ENCODE peak calls at places on chromosome 5, in seven cellular contexts. One of them, this sample, is unnamed.

GRCh38 chr5:131382407-131383395 is 118.8 kb downstream of the CDC42SE2 start:
- DNase-seq in BJ: no peak
- DNase-seq in cardiac fibroblast: peak
- DNase-seq in fibroblast of pulmonary artery: peak
- DNase-seq in OCI-LY7: peak
- DNase-seq in HepG2: peak
- DNase-seq in kidney: no peak
- DNase-seq in this sample: peak

GRCh38 chr5:149285153-149285552 is 13.5 kb downstream of the AFAP1L1 start:
- DNase-seq in BJ: no peak
- DNase-seq in cardiac fibroblast: no peak
- DNase-seq in fibroblast of pulmonary artery: no peak
- DNase-seq in OCI-LY7: no peak
- DNase-seq in HepG2: no peak
- DNase-seq in kidney: no peak
- DNase-seq in this sample: no peak

GRCh38 chr5:83516361-83516760 is 44.8 kb downstream of the VCAN start:
- DNase-seq in BJ: no peak
- DNase-seq in cardiac fibroblast: no peak
- DNase-seq in fibroblast of pulmonary artery: peak
- DNase-seq in OCI-LY7: no peak
- DNase-seq in HepG2: no peak
- DNase-seq in kidney: no peak
- DNase-seq in this sample: no peak

GRCh38 chr5:131595088-131596033 is 39.7 kb downstream of the RAPGEF6 start:
- DNase-seq in BJ: no peak
- DNase-seq in cardiac fibroblast: no peak
- DNase-seq in fibroblast of pulmonary artery: no peak
- DNase-seq in OCI-LY7: no peak
- DNase-seq in HepG2: no peak
- DNase-seq in kidney: no peak
- DNase-seq in this sample: no peak

GRCh38 chr5:156237361-156237760 is 89.6 kb upstream of the SGCD start:
- DNase-seq in BJ: no peak
- DNase-seq in cardiac fibroblast: no peak
- DNase-seq in fibroblast of pulmonary artery: no peak
- DNase-seq in OCI-LY7: no peak
- DNase-seq in HepG2: no peak
- DNase-seq in kidney: no peak
- DNase-seq in this sample: no peak

GRCh38 chr5:445591-445990 is 2.6 kb downstream of the EXOC3 start:
- DNase-seq in BJ: no peak
- DNase-seq in cardiac fibroblast: no peak
- DNase-seq in fibroblast of pulmonary artery: no peak
- DNase-seq in OCI-LY7: no peak
- DNase-seq in HepG2: no peak
- DNase-seq in kidney: peak
- DNase-seq in this sample: no peak

GRCh38 chr5:119279093-119279492 is 76.7 kb upstream of the TNFAIP8 start:
- DNase-seq in BJ: no peak
- DNase-seq in cardiac fibroblast: no peak
- DNase-seq in fibroblast of pulmonary artery: no peak
- DNase-seq in OCI-LY7: no peak
- DNase-seq in HepG2: no peak
- DNase-seq in kidney: no peak
- DNase-seq in this sample: no peak

GRCh38 chr5:154179846-154180710 is 10.5 kb upstream of the GALNT10 start:
- DNase-seq in BJ: no peak
- DNase-seq in cardiac fibroblast: peak
- DNase-seq in fibroblast of pulmonary artery: peak
- DNase-seq in OCI-LY7: peak
- DNase-seq in HepG2: peak
- DNase-seq in kidney: no peak
- DNase-seq in this sample: peak

GRCh38 chr5:124764992-124765611 is 18.7 kb upstream of the ZNF608 start:
- DNase-seq in BJ: no peak
- DNase-seq in cardiac fibroblast: no peak
- DNase-seq in fibroblast of pulmonary artery: no peak
- DNase-seq in OCI-LY7: no peak
- DNase-seq in HepG2: peak
- DNase-seq in kidney: no peak
- DNase-seq in this sample: no peak

GRCh38 chr5:141363952-141364660 is at the start of gene PCDHGA5:
- DNase-seq in BJ: no peak
- DNase-seq in cardiac fibroblast: peak
- DNase-seq in fibroblast of pulmonary artery: peak
- DNase-seq in OCI-LY7: no peak
- DNase-seq in HepG2: no peak
- DNase-seq in kidney: no peak
- DNase-seq in this sample: no peak
- H3K4me3 ChIP-seq in BJ: peak
- H3K4me3 ChIP-seq in cardiac fibroblast: peak
- H3K4me3 ChIP-seq in fibroblast of pulmonary artery: peak
- H3K4me3 ChIP-seq in OCI-LY7: peak
- H3K4me3 ChIP-seq in HepG2: no peak
- H3K4me3 ChIP-seq in kidney: peak
- H3K4me3 ChIP-seq in this sample: peak

DNA sequence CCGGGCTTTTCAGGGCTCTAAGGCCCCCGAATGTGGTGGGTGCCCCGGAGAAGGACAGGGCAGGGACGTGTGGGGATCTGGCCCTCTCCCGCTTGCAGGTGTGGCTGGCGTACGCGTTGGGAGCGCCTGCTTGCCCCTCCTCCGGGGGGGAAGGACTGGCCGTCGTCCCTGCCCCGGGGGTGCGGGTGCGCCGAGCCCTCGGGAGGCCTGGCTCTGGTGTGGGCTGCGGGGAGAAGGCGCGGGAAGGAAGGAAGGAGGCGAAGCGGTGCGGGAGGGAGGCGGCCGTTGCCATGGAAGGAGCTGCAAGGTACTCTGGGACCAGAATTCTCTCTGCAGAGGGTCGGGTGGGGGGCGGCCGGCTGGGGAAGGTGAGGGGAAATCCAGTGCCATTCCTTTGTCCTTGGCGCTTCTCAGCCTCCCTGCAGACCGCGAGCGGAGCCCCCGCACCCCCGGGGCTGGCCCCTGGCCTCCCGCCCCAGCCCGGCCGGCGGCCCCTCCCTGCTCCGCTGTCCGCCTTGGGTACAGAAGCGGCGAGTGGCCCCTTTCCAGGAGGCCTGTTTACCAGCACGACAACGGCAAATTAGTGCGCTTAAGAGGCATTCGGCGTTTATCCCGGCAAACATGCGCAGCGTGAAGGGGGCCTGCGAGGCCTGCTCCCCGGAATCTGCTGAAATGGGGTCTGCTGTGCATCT is 67.1 kb upstream of the UNC5A start:
- DNase-seq in BJ: no peak
- DNase-seq in cardiac fibroblast: no peak
- DNase-seq in fibroblast of pulmonary artery: no peak
- DNase-seq in OCI-LY7: no peak
- DNase-seq in HepG2: no peak
- DNase-seq in kidney: peak
- DNase-seq in this sample: no peak
- H3K4me3 ChIP-seq in BJ: no peak
- H3K4me3 ChIP-seq in cardiac fibroblast: no peak
- H3K4me3 ChIP-seq in fibroblast of pulmonary artery: no peak
- H3K4me3 ChIP-seq in OCI-LY7: no peak
- H3K4me3 ChIP-seq in HepG2: no peak
- H3K4me3 ChIP-seq in kidney: no peak
- H3K4me3 ChIP-seq in this sample: no peak

GRCh38 chr5:107696071-107696470 is 25.3 kb upstream of the EFNA5 start:
- DNase-seq in BJ: no peak
- DNase-seq in cardiac fibroblast: no peak
- DNase-seq in fibroblast of pulmonary artery: no peak
- DNase-seq in OCI-LY7: no peak
- DNase-seq in HepG2: no peak
- DNase-seq in kidney: no peak
- DNase-seq in this sample: no peak

GRCh38 chr5:107699425-107699824 is 28.7 kb upstream of the EFNA5 start:
- DNase-seq in BJ: no peak
- DNase-seq in cardiac fibroblast: no peak
- DNase-seq in fibroblast of pulmonary artery: no peak
- DNase-seq in OCI-LY7: no peak
- DNase-seq in HepG2: no peak
- DNase-seq in kidney: no peak
- DNase-seq in this sample: no peak

GRCh38 chr5:107700486-107700885 is 29.7 kb upstream of the EFNA5 start:
- DNase-seq in BJ: no peak
- DNase-seq in cardiac fibroblast: peak
- DNase-seq in fibroblast of pulmonary artery: no peak
- DNase-seq in OCI-LY7: no peak
- DNase-seq in HepG2: no peak
- DNase-seq in kidney: no peak
- DNase-seq in this sample: no peak

GRCh38 chr5:107698286-107698685 is 27.5 kb upstream of the EFNA5 start:
- DNase-seq in BJ: peak
- DNase-seq in cardiac fibroblast: peak
- DNase-seq in fibroblast of pulmonary artery: peak
- DNase-seq in OCI-LY7: no peak
- DNase-seq in HepG2: no peak
- DNase-seq in kidney: no peak
- DNase-seq in this sample: no peak

DNA sequence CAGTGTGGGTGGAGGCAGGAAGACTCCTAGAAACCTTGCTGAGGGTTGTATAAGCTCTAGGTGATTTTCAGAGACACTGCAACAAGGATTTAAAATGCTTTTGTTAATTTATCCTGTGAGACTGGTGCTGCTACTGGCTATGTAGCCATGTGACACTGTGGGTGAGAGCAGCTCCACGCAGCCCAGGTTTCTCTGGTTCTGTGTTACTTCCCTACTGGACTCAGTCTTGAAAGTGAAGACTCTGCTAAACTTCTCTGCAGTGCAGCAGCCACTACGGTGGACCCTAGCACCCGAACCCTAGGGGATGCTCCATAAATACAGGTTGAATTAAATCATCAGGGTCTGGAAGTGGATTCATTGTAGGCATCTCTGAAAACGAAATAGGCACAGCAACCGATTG is 25.8 kb upstream of the EFNA5 start:
- DNase-seq in BJ: no peak
- DNase-seq in cardiac fibroblast: no peak
- DNase-seq in fibroblast of pulmonary artery: no peak
- DNase-seq in OCI-LY7: no peak
- DNase-seq in HepG2: no peak
- DNase-seq in kidney: no peak
- DNase-seq in this sample: no peak
- H3K4me3 ChIP-seq in BJ: no peak
- H3K4me3 ChIP-seq in cardiac fibroblast: no peak
- H3K4me3 ChIP-seq in fibroblast of pulmonary artery: no peak
- H3K4me3 ChIP-seq in OCI-LY7: no peak
- H3K4me3 ChIP-seq in HepG2: no peak
- H3K4me3 ChIP-seq in kidney: no peak
- H3K4me3 ChIP-seq in this sample: no peak

DNA sequence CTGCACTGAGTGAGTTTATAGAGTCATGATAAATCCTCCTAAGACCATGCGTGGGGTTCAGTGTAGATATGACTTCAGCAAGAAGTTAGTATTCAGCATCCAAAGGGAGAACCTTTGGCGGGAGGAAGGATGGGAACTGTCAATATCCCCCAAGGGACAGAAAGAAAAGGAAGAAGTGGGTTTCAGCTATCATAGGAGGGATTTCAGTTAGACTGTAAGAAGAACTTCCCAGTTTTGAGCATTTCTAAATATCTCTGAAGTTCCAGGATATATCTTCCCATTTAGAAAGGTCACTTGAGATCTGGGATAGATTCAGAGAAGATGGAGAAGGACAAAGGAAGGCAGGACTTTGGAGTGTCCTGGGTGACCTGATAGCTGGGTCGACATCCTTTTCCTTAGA is 927 bp downstream of the KCNMB1 start:
- DNase-seq in BJ: no peak
- DNase-seq in cardiac fibroblast: no peak
- DNase-seq in fibroblast of pulmonary artery: no peak
- DNase-seq in OCI-LY7: no peak
- DNase-seq in HepG2: no peak
- DNase-seq in kidney: no peak
- DNase-seq in this sample: no peak
- H3K4me3 ChIP-seq in BJ: no peak
- H3K4me3 ChIP-seq in cardiac fibroblast: no peak
- H3K4me3 ChIP-seq in fibroblast of pulmonary artery: no peak
- H3K4me3 ChIP-seq in OCI-LY7: no peak
- H3K4me3 ChIP-seq in HepG2: no peak
- H3K4me3 ChIP-seq in kidney: no peak
- H3K4me3 ChIP-seq in this sample: no peak

GRCh38 chr5:173152547-173152946 is 8.2 kb downstream of the BNIP1 start:
- DNase-seq in BJ: no peak
- DNase-seq in cardiac fibroblast: no peak
- DNase-seq in fibroblast of pulmonary artery: no peak
- DNase-seq in OCI-LY7: no peak
- DNase-seq in HepG2: no peak
- DNase-seq in kidney: no peak
- DNase-seq in this sample: no peak
- H3K4me3 ChIP-seq in BJ: no peak
- H3K4me3 ChIP-seq in cardiac fibroblast: no peak
- H3K4me3 ChIP-seq in fibroblast of pulmonary artery: no peak
- H3K4me3 ChIP-seq in OCI-LY7: no peak
- H3K4me3 ChIP-seq in HepG2: no peak
- H3K4me3 ChIP-seq in kidney: no peak
- H3K4me3 ChIP-seq in this sample: no peak

GRCh38 chr5:33690736-33691135 is 201.1 kb downstream of the ADAMTS12 start:
- DNase-seq in BJ: peak
- DNase-seq in cardiac fibroblast: peak
- DNase-seq in fibroblast of pulmonary artery: peak
- DNase-seq in OCI-LY7: no peak
- DNase-seq in HepG2: no peak
- DNase-seq in kidney: no peak
- DNase-seq in this sample: no peak
- H3K4me3 ChIP-seq in BJ: no peak
- H3K4me3 ChIP-seq in cardiac fibroblast: no peak
- H3K4me3 ChIP-seq in fibroblast of pulmonary artery: no peak
- H3K4me3 ChIP-seq in OCI-LY7: no peak
- H3K4me3 ChIP-seq in HepG2: no peak
- H3K4me3 ChIP-seq in kidney: no peak
- H3K4me3 ChIP-seq in this sample: no peak